ENCODE peak calls at places on chromosomes 7 and 10, in ten cellular contexts. U, E, D, A, R, S, Y, F, I and G are unnamed samples.

GRCh38 chr7:30845426-30846135 is 66.1 kb upstream of the AQP1 start:
- DNase-seq in S (peak; percentile 48), Y (peak; percentile 8), R (no peak), A (no peak), D (no peak), F (no peak), U (no peak), I (no peak), E (no peak), G (no peak)

GRCh38 chr7:28114056-28114455 is 66.5 kb downstream of the JAZF1 start:
- DNase-seq in S (no peak), D (no peak), R (no peak), U (no peak), F (no peak), E (peak; percentile 8), I (no peak), A (no peak), Y (no peak), G (no peak)

GRCh38 chr7:67902143-67902542 is 905.5 kb downstream of the TYW1 start:
- DNase-seq in S (no peak), R (no peak), U (no peak), E (no peak), Y (no peak), I (no peak), A (no peak), D (no peak), F (no peak), G (no peak)

GRCh38 chr7:142638581-142638980 is 110.7 kb upstream of the PRSS1 start:
- DNase-seq in D (no peak), R (no peak), E (no peak), A (no peak), U (no peak), Y (no peak), F (no peak), I (no peak), S (no peak), G (no peak)

GRCh38 chr7:143176128-143176527 is 7.1 kb upstream of the TAS2R39 start:
- DNase-seq in U (no peak), I (no peak), S (no peak), A (no peak), Y (no peak), E (no peak), F (no peak), D (no peak), R (no peak), G (no peak)

GRCh38 chr10:88926484-88927249 is 25.9 kb downstream of the ACTA2 start:
- DNase-seq in I (no peak), Y (peak; percentile 93), D (no peak), U (peak; percentile 66), E (peak; percentile 12), R (no peak), A (no peak), S (no peak), F (no peak), G (no peak)

GRCh38 chr7:129055861-129056464 is 1.1 kb upstream of the TNPO3 start:
- DNase-seq in I (no peak), D (no peak), F (no peak), R (no peak), A (no peak), U (no peak), S (no peak), E (no peak), Y (no peak), G (no peak)

GRCh38 chr7:133556553-133556952 is 303.7 kb downstream of the EXOC4 start:
- DNase-seq in I (no peak), F (no peak), S (no peak), A (no peak), R (no peak), E (no peak), Y (no peak), U (no peak), D (no peak), G (no peak)

GRCh38 chr10:30002438-30003266 is 56.7 kb downstream of the JCAD start:
- DNase-seq in U (peak; percentile 58), D (peak; percentile 62), R (peak; percentile 36), A (peak; percentile 38), I (peak; percentile 72), S (peak; percentile 81), F (peak; percentile 78), Y (no peak), E (peak; percentile 70), G (peak; percentile 15)

GRCh38 chr10:122342293-122343134 is 32.0 kb upstream of the PLEKHA1 start:
- DNase-seq in E (peak; percentile 9), S (peak; percentile 73), A (peak; percentile 26), R (peak; percentile 36), D (peak; percentile 35), F (peak; percentile 53), Y (no peak), U (no peak), I (peak; percentile 55), G (peak; percentile 47)

GRCh38 chr7:102260856-102261255 is 25.8 kb upstream of the SH2B2 start:
- DNase-seq in S (no peak), F (no peak), A (no peak), I (no peak), R (no peak), Y (no peak), U (no peak), D (no peak), E (no peak), G (no peak)

GRCh38 chr10:124264711-124265390 is 153.9 kb downstream of the OAT start:
- DNase-seq in F (no peak), I (no peak), R (no peak), S (no peak), Y (no peak), E (no peak), D (no peak), A (no peak), U (no peak), G (no peak)

GRCh38 chr10:97184971-97185325 is 811 bp downstream of the SLIT1 start:
- DNase-seq in S (no peak), R (no peak), D (no peak), I (no peak), A (no peak), F (no peak), U (no peak), E (no peak), Y (no peak), G (no peak)

GRCh38 chr7:100127866-100128601 is 1.3 kb downstream of the MBLAC1 start:
- DNase-seq in E (no peak), U (peak; percentile 4), F (no peak), Y (no peak), R (no peak), S (peak; percentile 14), D (no peak), I (peak; percentile 40), A (no peak), G (no peak)

GRCh38 chr7:74569501-74570075 is 87.9 kb upstream of the GTF2I start:
- DNase-seq in R (no peak), A (no peak), U (no peak), S (no peak), Y (no peak), I (no peak), D (no peak), E (no peak), F (peak; percentile 53), G (no peak)

GRCh38 chr7:110841840-110842579 is 248.9 kb upstream of the LRRN3 start:
- DNase-seq in S (no peak), D (no peak), Y (no peak), F (no peak), E (peak; percentile 42), R (no peak), A (no peak), U (no peak), I (no peak), G (no peak)

GRCh38 chr10:926075-926698 is 5.3 kb downstream of the LARP4B start:
- DNase-seq in A (no peak), F (peak; percentile 10), I (no peak), Y (no peak), R (no peak), D (no peak), S (no peak), U (no peak), E (no peak), G (no peak)

GRCh38 chr7:99171731-99172130 is 27.8 kb upstream of the SMURF1 start:
- DNase-seq in A (no peak), D (peak; percentile 55), R (no peak), F (no peak), S (no peak), E (no peak), U (no peak), I (no peak), Y (no peak), G (no peak)

GRCh38 chr7:130942211-130942964 is 208.4 kb upstream of the KLF14 start:
- DNase-seq in D (peak; percentile 55), S (peak; percentile 74), U (no peak), R (no peak), I (no peak), E (no peak), A (no peak), Y (no peak), F (no peak), G (no peak)

GRCh38 chr7:68706291-68706690 is 892.0 kb upstream of the AUTS2 start:
- DNase-seq in R (no peak), E (no peak), A (no peak), U (no peak), F (no peak), I (no peak), Y (peak; percentile 94), S (no peak), D (peak; percentile 28), G (no peak)